ENCODE peak calls at places on chromosome X, in six cellular contexts. D is transverse colon, X is spleen, I is HCT116, O is endothelial cell of umbilical vein, M is SK-N-SH. L is an unnamed sample.

GRCh38 chrX:122241959-122242358 is 942.1 kb upstream of the GRIA3 start:
- DNase-seq in D (no peak), I (no peak), X (no peak), M (no peak), O (no peak), L (no peak)

GRCh38 chrX:14554132-14554715 is 24.9 kb downstream of the GLRA2 start:
- DNase-seq in M (no peak), O (no peak), I (no peak), X (no peak), D (no peak), L (no peak)

GRCh38 chrX:68433155-68433980 is at the start of gene OPHN1:
- DNase-seq in I (peak; percentile 55), M (peak; percentile 70), D (peak; percentile 83), X (peak; percentile 81), O (peak; percentile 72), L (peak; percentile 68)

GRCh38 chrX:8820910-8821527 is 19.8 kb upstream of the FAM9A start:
- DNase-seq in I (no peak), D (no peak), O (no peak), X (no peak), M (no peak), L (no peak)

GRCh38 chrX:110678591-110678990 is 117.0 kb downstream of the CHRDL1 start:
- DNase-seq in D (no peak), I (no peak), X (no peak), O (no peak), M (no peak), L (no peak)

GRCh38 chrX:39450578-39450977 is 647.2 kb downstream of the BCOR start:
- DNase-seq in D (no peak), X (no peak), M (no peak), I (no peak), O (no peak), L (no peak)

GRCh38 chrX:21721175-21721574 is 36.7 kb downstream of the SMPX start:
- DNase-seq in M (no peak), X (no peak), I (no peak), D (no peak), O (no peak), L (no peak)

GRCh38 chrX:141220342-141221008 is 21.8 kb downstream of the SPANXC start:
- DNase-seq in D (no peak), X (no peak), I (no peak), O (peak; percentile 69), M (no peak), L (no peak)

GRCh38 chrX:20461576-20461975 is 194.9 kb upstream of the RPS6KA3 start:
- DNase-seq in D (no peak), X (no peak), I (no peak), M (no peak), O (peak; percentile 48), L (no peak)

GRCh38 chrX:11756354-11757318 is 1.4 kb upstream of the MSL3 start:
- DNase-seq in D (no peak), X (no peak), I (no peak), O (no peak), M (no peak), L (no peak)

GRCh38 chrX:78886550-78886949 is 58.6 kb upstream of the P2RY10 start:
- DNase-seq in X (no peak), M (peak; percentile 5), O (no peak), I (no peak), D (no peak), L (no peak)

GRCh38 chrX:20412871-20413486 is 146.3 kb upstream of the RPS6KA3 start:
- DNase-seq in M (no peak), D (peak; percentile 34), X (peak; percentile 89), O (no peak), I (no peak), L (no peak)

GRCh38 chrX:108362026-108362425 is 76.2 kb downstream of the COL4A6 start:
- DNase-seq in O (no peak), M (no peak), I (no peak), X (no peak), D (no peak), L (no peak)

GRCh38 chrX:136967965-136968364 is 65.8 kb downstream of the GPR101 start:
- DNase-seq in X (no peak), D (no peak), I (no peak), O (no peak), M (no peak), L (no peak)

GRCh38 chrX:10119399-10119990 is 37.3 kb upstream of the CLCN4 start:
- DNase-seq in M (peak; percentile 76), I (peak; percentile 73), O (peak; percentile 81), D (peak; percentile 80), X (peak; percentile 85), L (peak; percentile 72)

GRCh38 chrX:29858714-29859113 is 356.6 kb upstream of the MAGEB2 start:
- DNase-seq in I (no peak), O (no peak), X (no peak), D (no peak), M (no peak), L (no peak)

GRCh38 chrX:130770615-130771014 is 132.4 kb downstream of the ENOX2 start:
- DNase-seq in M (no peak), X (no peak), O (peak; percentile 61), I (peak; percentile 6), D (no peak), L (no peak)

GRCh38 chrX:32562261-32562660 is 649.1 kb downstream of the DMD start:
- DNase-seq in X (no peak), O (no peak), D (no peak), I (no peak), M (no peak), L (no peak)

GRCh38 chrX:30067677-30068076 is 147.7 kb upstream of the MAGEB2 start:
- DNase-seq in M (no peak), D (no peak), I (no peak), X (no peak), O (no peak), L (no peak)

GRCh38 chrX:119189586-119189985 is 46.5 kb upstream of the PGRMC1 start:
- DNase-seq in I (no peak), M (no peak), X (no peak), O (no peak), D (no peak), L (no peak)
- H3K27ac ChIP-seq in I (no peak overlapping the region), M (no peak overlapping the region), X (no peak overlapping the region), O (no peak overlapping the region), D (peak overlapping the region; percentile 47), L (no peak overlapping the region)

DNA sequence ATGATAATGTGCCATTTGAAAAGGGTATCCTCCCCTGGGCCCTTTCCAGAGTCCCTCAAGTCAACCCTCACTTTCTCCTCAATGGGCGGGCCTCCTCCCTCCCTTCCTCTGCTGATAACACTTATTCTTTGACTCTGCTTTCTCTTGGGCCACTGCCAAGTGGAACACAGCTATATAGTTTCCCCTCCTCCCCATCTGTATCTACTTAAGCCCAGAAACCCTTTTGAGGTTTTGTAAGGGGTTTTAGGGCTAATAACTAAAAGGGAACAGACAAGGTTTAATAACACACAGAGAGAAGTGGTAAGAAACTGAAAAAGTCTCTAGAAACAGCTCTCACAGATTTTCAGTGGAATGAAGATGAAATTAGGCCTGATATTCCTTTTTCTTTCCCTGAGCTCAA is 116.7 kb downstream of the GPC3 start:
- DNase-seq in X (no peak), D (no peak), M (peak; percentile 11), O (no peak), I (no peak), L (no peak)
- H3K4me1 ChIP-seq in X (no peaks in the 10 kb centered on the region), D (no peaks in the 10 kb centered on the region), M (no peaks in the 10 kb centered on the region), O (no peaks in the 10 kb centered on the region), I (no peaks in the 10 kb centered on the region), L (no peaks in the 10 kb centered on the region)

GRCh38 chrX:2492536-2493218 is 8.1 kb downstream of the DHRSX start:
- DNase-seq in M (no peak), X (peak; percentile 67), O (no peak), I (no peak), D (no peak), L (no peak)

GRCh38 chrX:2488621-2489285 is 12.0 kb downstream of the DHRSX start:
- DNase-seq in D (no peak), I (no peak), M (no peak), X (peak; percentile 75), O (no peak), L (no peak)

GRCh38 chrX:2487366-2487765 is 13.4 kb downstream of the DHRSX start:
- DNase-seq in X (peak; percentile 51), O (no peak), D (no peak), I (no peak), M (no peak), L (no peak)

GRCh38 chrX:2490634-2491033 is 10.1 kb downstream of the DHRSX start:
- DNase-seq in M (no peak), D (no peak), I (no peak), O (no peak), X (peak; percentile 76), L (peak; percentile 47)

GRCh38 chrX:2489446-2490445 is 11.0 kb downstream of the DHRSX start:
- DNase-seq in X (peak; percentile 75), O (no peak), D (no peak), I (no peak), M (no peak), L (no peak)
- TF ChIP-seq POLR2AphosphoS5 in X (peak; percentile 25), O (no peak), D (no peak), I (no peak), M (no peak), L (no peak)

GRCh38 chrX:64894454-64895038 is 81.7 kb downstream of the ZC4H2 start:
- DNase-seq in M (peak; percentile 25), I (peak; percentile 12), D (peak; percentile 51), O (peak; percentile 2), X (no peak), L (no peak)
- H3K27ac ChIP-seq in M (no peak overlapping the region), I (no peak overlapping the region), D (no peak overlapping the region), O (no peak overlapping the region), X (no peak overlapping the region), L (no peak overlapping the region)

GRCh38 chrX:154059729-154060245 is 37.7 kb downstream of the MECP2 start:
- DNase-seq in X (no peak), D (no peak), I (no peak), M (no peak), O (no peak), L (no peak)
- H3K4me1 ChIP-seq in X (peaks cover 77% of the 10 kb centered on the region), D (peaks cover 27% of the 10 kb centered on the region), I (no peaks in the 10 kb centered on the region), M (no peaks in the 10 kb centered on the region), O (peaks cover 7% of the 10 kb centered on the region), L (no peaks in the 10 kb centered on the region)

GRCh38 chrX:13077168-13077567 is 32.7 kb upstream of the FAM9C start:
- DNase-seq in O (peak; percentile 64), X (no peak), M (no peak), I (no peak), D (no peak), L (no peak)
- TF ChIP-seq POLR2AphosphoS5 in O (no peak), X (no peak), M (no peak), I (no peak), D (no peak), L (no peak)

GRCh38 chrX:134533952-134534351 is 74.0 kb downstream of the HPRT1 start:
- DNase-seq in O (no peak), D (no peak), M (no peak), X (no peak), I (no peak), L (no peak)
- H3K27ac ChIP-seq in O (no peak overlapping the region), D (no peak overlapping the region), M (no peak overlapping the region), X (no peak overlapping the region), I (no peak overlapping the region), L (no peak overlapping the region)

DNA sequence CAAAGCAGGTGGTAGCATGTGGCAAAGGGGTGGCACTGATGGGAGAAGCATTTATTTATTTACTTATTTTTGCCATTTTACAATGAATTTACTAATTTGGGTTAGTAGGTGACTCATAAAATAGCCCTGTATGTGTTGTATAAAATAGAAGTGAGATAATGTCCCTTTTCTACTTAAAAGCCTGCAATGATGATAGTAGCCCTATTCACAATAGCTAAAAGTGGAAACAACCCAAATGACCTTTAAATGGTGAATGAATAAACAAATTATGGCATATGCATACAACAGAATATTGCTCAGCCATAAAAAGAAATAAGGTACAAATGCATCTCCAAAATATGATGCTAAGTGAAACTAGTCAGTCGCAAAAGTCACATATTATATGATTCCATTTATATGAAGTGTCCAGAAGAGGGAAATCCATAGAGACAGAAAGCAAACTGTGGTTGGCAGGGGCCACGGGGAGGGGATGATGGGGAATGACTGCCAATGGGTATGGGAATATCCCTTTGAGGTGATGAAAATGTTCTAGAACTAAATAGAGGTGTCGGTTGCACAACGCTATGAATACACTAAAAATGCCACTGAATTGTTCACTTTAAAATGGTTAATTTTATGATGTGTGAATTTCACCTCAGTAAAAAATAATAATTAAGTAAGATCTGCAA is 35.8 kb upstream of the FAM9C start:
- DNase-seq in I (no peak), X (no peak), D (no peak), M (no peak), O (no peak), L (no peak)
- H3K4me1 ChIP-seq in I (no peaks in the 10 kb centered on the region), X (peaks cover 93% of the 10 kb centered on the region), D (peaks cover 26% of the 10 kb centered on the region), M (no peaks in the 10 kb centered on the region), O (peaks cover 8% of the 10 kb centered on the region), L (no peaks in the 10 kb centered on the region)